ENCODE peak calls at places on chromosome 10, in ten cellular contexts. H is breast epithelium; N is K562; U is thyroid gland; K is A673; O is IMR-90; I is mesendoderm; D is GM23248; R is upper lobe of right lung; P is CD8-positive, alpha-beta memory T cell. G is an unnamed sample. For H3K27me3, the result is how much of the 10 kb centered on the place peaks cover.

GRCh38 chr10:69348824-69349541 is 67.7 kb downstream of the TACR2 start:
- DNase-seq in P (no peak), D (peak), U (no peak), O (peak), N (no peak), K (no peak), I (no peak), R (no peak), H (no peak), G (peak)

GRCh38 chr10:102744374-102745051 is 765 bp downstream of the WBP1L start:
- DNase-seq in R (no peak), N (no peak), I (no peak), H (no peak), O (peak), K (no peak), U (peak), D (peak), P (no peak), G (peak)

GRCh38 chr10:65614956-65615565 is 1310.8 kb upstream of the LRRTM3 start:
- DNase-seq in U (no peak), I (no peak), R (no peak), H (no peak), K (no peak), N (no peak), P (no peak), O (no peak), D (no peak), G (no peak)

GRCh38 chr10:89666138-89666537 is 21.1 kb upstream of the PANK1 start:
- DNase-seq in N (no peak), R (no peak), O (no peak), H (no peak), I (no peak), P (no peak), U (no peak), D (no peak), K (no peak), G (no peak)

GRCh38 chr10:97849491-97850402 is at the start of gene GOLGA7B:
- DNase-seq in I (peak), K (peak), N (peak), H (no peak), D (peak), U (peak), O (peak), R (peak), P (peak), G (peak)

GRCh38 chr10:101123085-101123814 is 7.8 kb upstream of the TLX1 start:
- DNase-seq in P (no peak), K (no peak), U (no peak), O (no peak), H (no peak), D (peak), N (peak), R (no peak), I (no peak), G (no peak)

GRCh38 chr10:124083047-124083739 is 10.2 kb downstream of the CHST15 start:
- DNase-seq in D (no peak), H (no peak), P (no peak), I (no peak), K (no peak), U (no peak), O (no peak), R (no peak), N (no peak), G (no peak)

GRCh38 chr10:45420453-45421192 is 46.6 kb downstream of the ALOX5 start:
- DNase-seq in K (peak), D (peak), I (no peak), R (peak), N (no peak), U (peak), P (peak), O (peak), H (peak), G (peak)

GRCh38 chr10:86372785-86373239 is 6.2 kb upstream of the GRID1 start:
- DNase-seq in I (no peak), O (no peak), U (no peak), D (no peak), H (no peak), P (no peak), K (no peak), R (peak), N (no peak), G (no peak)

GRCh38 chr10:101087965-101088364 is 26.2 kb downstream of the KAZALD1 start:
- DNase-seq in P (no peak), I (no peak), U (no peak), O (no peak), N (no peak), R (no peak), K (no peak), H (no peak), D (no peak), G (no peak)

GRCh38 chr10:397321-398068 is 262.2 kb downstream of the ZMYND11 start:
- DNase-seq in N (no peak), H (no peak), R (no peak), I (peak), U (peak), D (no peak), P (no peak), O (no peak), K (no peak), G (no peak)

GRCh38 chr10:70320751-70321150 is 36.9 kb upstream of the NPFFR1 start:
- DNase-seq in O (no peak), D (peak), U (no peak), I (no peak), H (no peak), P (no peak), K (no peak), N (no peak), R (no peak), G (peak)

GRCh38 chr10:63611078-63611477 is 89.9 kb downstream of the REEP3 start:
- DNase-seq in R (no peak), U (no peak), P (no peak), N (no peak), K (no peak), I (no peak), D (peak), H (no peak), O (peak), G (no peak)

GRCh38 chr10:72315054-72315453 is 39.7 kb downstream of the DNAJB12 start:
- DNase-seq in P (no peak), D (no peak), O (no peak), H (peak), N (no peak), I (peak), R (no peak), K (no peak), U (no peak), G (no peak)

GRCh38 chr10:37854606-37855005 is 2.8 kb downstream of the ZNF248 start:
- DNase-seq in P (no peak), K (no peak), H (no peak), I (no peak), O (no peak), N (no peak), U (no peak), R (no peak), D (peak), G (peak)

GRCh38 chr10:103451871-103452713 is at the start of gene CALHM2:
- DNase-seq in U (peak), K (peak), D (peak), H (peak), N (no peak), O (peak), I (peak), R (peak), P (peak), G (peak)

GRCh38 chr10:68096913-68097509 is 12.3 kb upstream of the MYPN start:
- DNase-seq in I (peak), P (no peak), H (peak), N (no peak), D (peak), K (peak), O (peak), R (no peak), U (no peak), G (peak)

GRCh38 chr10:63759335-63759734 is 238.1 kb downstream of the REEP3 start:
- DNase-seq in D (no peak), N (no peak), H (no peak), I (no peak), U (no peak), O (no peak), R (no peak), K (no peak), P (no peak), G (no peak)

GRCh38 chr10:67883710-67884312 is 645 bp upstream of the SIRT1 start:
- DNase-seq in N (no peak), K (peak), U (peak), D (peak), I (no peak), P (no peak), H (no peak), R (no peak), O (no peak), G (peak)

GRCh38 chr10:70923696-70924095 is 35.3 kb upstream of the PCBD1 start:
- DNase-seq in U (no peak), D (no peak), P (no peak), K (no peak), O (no peak), H (no peak), N (no peak), R (no peak), I (no peak), G (no peak)

GRCh38 chr10:11823122-11823988 is at the start of gene PROSER2:
- DNase-seq in H (peak), P (peak), D (peak), R (peak), O (peak), K (peak), U (peak), N (peak), I (peak), G (peak)

DNA sequence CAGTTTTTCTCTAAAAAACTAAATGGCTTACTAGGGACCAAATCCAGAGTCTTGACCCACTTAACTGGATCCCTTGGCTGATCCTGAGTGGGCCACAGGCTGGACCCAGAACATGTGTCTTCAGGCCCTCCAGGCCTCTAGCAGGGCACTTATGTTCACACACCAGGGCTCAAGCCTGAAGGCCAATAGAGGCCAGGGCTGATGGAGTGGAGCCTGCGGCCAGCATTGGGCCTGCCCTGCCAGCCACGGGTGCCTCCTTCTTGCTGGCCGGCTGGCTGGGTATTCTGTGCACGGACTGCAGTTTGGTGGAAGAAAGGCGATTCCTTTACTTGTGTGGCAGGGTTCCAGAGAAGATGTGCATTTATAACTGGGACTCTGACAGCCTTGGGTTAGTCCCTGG is 103.0 kb upstream of the ZNF32 start:
- DNase-seq in I (no peak), K (no peak), H (no peak), P (no peak), D (no peak), O (no peak), R (no peak), N (no peak), U (no peak), G (no peak)
- H3K27me3 ChIP-seq in I (under half), K (under half), H (under half), P (under half), D (under half), O (under half), R (under half), N (under half), U (under half), G (under half)

DNA sequence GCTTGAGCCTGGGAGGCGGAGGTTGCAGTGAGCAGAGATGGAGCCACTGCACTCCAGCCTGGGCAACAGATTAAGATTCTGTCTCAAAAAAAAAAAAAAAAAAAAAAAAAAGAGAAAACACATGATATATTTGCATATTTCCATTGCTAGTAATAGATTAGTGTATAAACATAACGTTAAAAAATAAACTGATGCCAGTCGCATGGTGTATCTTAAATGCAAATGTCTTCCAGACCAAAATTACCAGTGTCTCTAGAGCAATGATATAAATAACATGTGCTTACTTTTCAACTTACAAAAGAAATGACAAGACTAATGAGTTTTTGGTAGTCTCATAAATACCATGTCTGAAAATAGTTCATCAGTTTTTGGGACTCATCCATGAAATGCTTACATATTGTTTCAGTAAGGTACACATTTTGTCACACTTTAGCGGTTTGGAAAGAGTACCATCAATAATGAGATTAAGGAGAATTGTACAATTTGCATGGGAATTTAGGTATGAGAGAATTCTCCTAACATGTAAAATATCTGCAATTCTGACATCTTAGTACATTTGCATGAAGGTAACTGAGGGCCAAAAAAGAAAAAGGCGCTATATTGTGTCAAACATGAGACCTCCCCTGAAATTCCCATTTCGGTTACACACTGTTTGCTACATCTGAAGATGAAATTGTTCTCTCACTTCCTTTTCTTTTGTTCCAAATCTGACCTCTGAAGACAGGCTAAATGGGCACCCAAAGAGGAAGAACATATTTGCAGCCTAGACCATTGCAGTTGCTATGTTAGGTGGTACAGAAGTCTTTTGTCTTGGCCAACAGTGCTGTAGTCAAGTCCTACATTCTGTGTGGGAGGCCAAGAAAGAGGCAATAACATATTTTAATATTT is 51.5 kb upstream of the PIP4K2A start:
- DNase-seq in P (no peak), H (no peak), I (no peak), U (no peak), R (no peak), N (no peak), K (no peak), D (no peak), O (no peak), G (no peak)
- H3K27me3 ChIP-seq in P (under half), H (under half), I (under half), U (under half), R (under half), N (under half), K (under half), D (under half), O (under half), G (under half)

GRCh38 chr10:91214906-91215305 is 5.6 kb upstream of the PCGF5 start:
- DNase-seq in N (no peak), K (no peak), R (no peak), P (no peak), D (no peak), I (no peak), U (no peak), H (no peak), O (no peak), G (no peak)
- H3K27me3 ChIP-seq in N (under half), K (under half), R (under half), P (under half), D (under half), I (under half), U (under half), H (under half), O (under half), G (under half)

GRCh38 chr10:43926371-43926770 is 277.7 kb upstream of the ZNF32 start:
- DNase-seq in K (no peak), I (no peak), H (no peak), O (no peak), U (no peak), D (no peak), P (no peak), R (no peak), N (no peak), G (no peak)
- H3K27me3 ChIP-seq in K (under half), I (under half), H (under half), O (under half), U (under half), D (under half), P (under half), R (under half), N (under half), G (under half)

G was measured in adipocyte.